ENCODE peak calls at places on chromosomes 16 and 17, in six cellular contexts. Q, P, V, F, D and S are unnamed samples.

GRCh38 chr16:84827131-84827574 is 7.4 kb downstream of the CRISPLD2 start:
- DNase-seq in Q (peak; percentile 44), P (no peak), F (peak; percentile 52), D (no peak), V (no peak), S (peak; percentile 56)

GRCh38 chr17:66720027-66720426 is 114.9 kb upstream of the CACNG5 start:
- DNase-seq in V (no peak), D (no peak), P (no peak), F (no peak), Q (no peak), S (no peak)

GRCh38 chr17:78723001-78723796 is 58.9 kb downstream of the CYTH1 start:
- DNase-seq in Q (no peak), F (peak; percentile 45), V (no peak), P (peak; percentile 61), D (no peak), S (peak; percentile 35)

GRCh38 chr17:45102856-45103255 is 29.5 kb downstream of the PLCD3 start:
- DNase-seq in F (no peak), V (no peak), D (no peak), P (no peak), Q (no peak), S (no peak)

GRCh38 chr17:81961087-81961514 is at the start of gene NOTUM:
- DNase-seq in V (no peak), F (peak; percentile 12), P (no peak), Q (peak; percentile 42), D (no peak), S (peak; percentile 43)

GRCh38 chr17:66987059-66987616 is 22.6 kb downstream of the CACNG4 start:
- DNase-seq in F (no peak), V (no peak), D (no peak), P (no peak), Q (no peak), S (no peak)

GRCh38 chr17:4004517-4005295 is 40.5 kb upstream of the ATP2A3 start:
- DNase-seq in Q (peak; percentile 21), V (no peak), F (no peak), P (peak; percentile 79), D (no peak), S (peak; percentile 30)

GRCh38 chr16:56688762-56689161 is 6.5 kb downstream of the MT1X start:
- DNase-seq in P (no peak), F (no peak), Q (no peak), D (no peak), V (no peak), S (no peak)

GRCh38 chr16:1876468-1876867 is 4.5 kb upstream of the MEIOB start:
- DNase-seq in V (no peak), D (no peak), P (no peak), Q (no peak), F (no peak), S (no peak)

GRCh38 chr17:50557265-50558029 is 3.1 kb upstream of the CACNA1G start:
- DNase-seq in F (no peak), V (no peak), Q (no peak), D (no peak), P (no peak), S (no peak)

GRCh38 chr17:56699186-56699895 is 105.8 kb downstream of the NOG start:
- DNase-seq in P (no peak), D (peak; percentile 76), V (peak; percentile 6), F (peak; percentile 99), Q (peak; percentile 100), S (peak; percentile 100)

GRCh38 chr16:26198221-26198620 is 506.5 kb downstream of the HS3ST4 start:
- DNase-seq in F (no peak), V (no peak), P (no peak), Q (no peak), D (no peak), S (no peak)

GRCh38 chr17:43801844-43802243 is 21.6 kb downstream of the CFAP97D1 start:
- DNase-seq in P (no peak), D (no peak), F (no peak), Q (no peak), V (no peak), S (no peak)

GRCh38 chr17:66373944-66374817 is 71.8 kb downstream of the PRKCA start:
- DNase-seq in P (peak; percentile 50), F (no peak), Q (peak; percentile 30), V (no peak), D (no peak), S (peak; percentile 37)

GRCh38 chr16:69003500-69003899 is 102.0 kb upstream of the HAS3 start:
- DNase-seq in P (no peak), D (no peak), Q (no peak), V (no peak), F (no peak), S (no peak)

GRCh38 chr17:75105269-75106080 is 4.3 kb upstream of the ARMC7 start:
- DNase-seq in V (no peak), Q (peak; percentile 36), D (peak; percentile 73), P (peak; percentile 81), F (peak; percentile 40), S (peak; percentile 44)

GRCh38 chr17:3761061-3761917 is 37.6 kb downstream of the HASPIN start:
- DNase-seq in P (no peak), D (no peak), F (no peak), Q (no peak), V (no peak), S (no peak)

GRCh38 chr17:40095944-40096791 is 4.2 kb downstream of the NR1D1 start:
- DNase-seq in D (no peak), F (peak; percentile 19), P (no peak), V (no peak), Q (no peak), S (peak; percentile 34)

GRCh38 chr17:39167492-39167891 is 1.5 kb upstream of the ARL5C start:
- DNase-seq in Q (no peak), D (no peak), V (no peak), P (no peak), F (no peak), S (no peak)

GRCh38 chr16:50360779-50361178 is 8.0 kb downstream of the BRD7 start:
- DNase-seq in P (no peak), D (no peak), Q (no peak), F (no peak), V (no peak), S (no peak)

GRCh38 chr16:66205287-66206167 is 161.0 kb upstream of the CDH5 start:
- DNase-seq in D (no peak), V (no peak), Q (peak; percentile 3), F (peak; percentile 37), P (peak; percentile 27), S (peak; percentile 7)

GRCh38 chr17:14341866-14342265 is 41.0 kb downstream of the HS3ST3B1 start:
- DNase-seq in D (no peak), Q (no peak), F (no peak), P (no peak), V (no peak), S (no peak)

GRCh38 chr16:13231365-13231764 is 330.0 kb downstream of the SHISA9 start:
- DNase-seq in P (no peak), V (no peak), D (no peak), Q (no peak), F (no peak), S (no peak)

GRCh38 chr17:29292071-29292991 is 1.6 kb downstream of the NUFIP2 start:
- DNase-seq in P (peak; percentile 15), Q (peak; percentile 54), D (peak; percentile 79), F (peak; percentile 15), V (peak; percentile 9), S (peak; percentile 41)